ENCODE peak calls at places on chromosomes 4 and X, in five cellular contexts. H is heart left ventricle, R is prostate gland, W is transverse colon, N is H1. Z is an unnamed sample.

GRCh38 chr4:88097301-88097700 is 61.1 kb downstream of the ABCG2 start:
- DNase-seq in H (no peak), R (no peak), W (no peak), N (no peak), Z (no peak)

GRCh38 chr4:168451744-168452394 is 28.4 kb downstream of the DDX60L start:
- DNase-seq in H (no peak), R (no peak), W (no peak), N (no peak), Z (no peak)

GRCh38 chrX:19670854-19671620 is 155.7 kb upstream of the MAP3K15 start:
- DNase-seq in H (peak), R (no peak), W (peak), N (no peak), Z (peak)

GRCh38 chr4:82848706-82849105 is 42.2 kb downstream of the SEC31A start:
- DNase-seq in H (no peak), R (no peak), W (no peak), N (no peak), Z (no peak)

GRCh38 chr4:3302164-3302785 is 9.5 kb downstream of the RGS12 start:
- DNase-seq in H (no peak), R (no peak), W (no peak), N (no peak), Z (peak)

GRCh38 chr4:26420903-26421302 is 69.4 kb downstream of the CCKAR start:
- DNase-seq in H (no peak), R (peak), W (no peak), N (no peak), Z (no peak)

GRCh38 chr4:7585768-7586167 is 151.0 kb upstream of the PSAPL1 start:
- DNase-seq in H (no peak), R (peak), W (no peak), N (no peak), Z (no peak)

GRCh38 chr4:168755643-168756482 is 254.2 kb downstream of the CBR4 start:
- DNase-seq in H (no peak), R (no peak), W (no peak), N (no peak), Z (no peak)

GRCh38 chr4:99033956-99034355 is 38.4 kb downstream of the METAP1 start:
- DNase-seq in H (no peak), R (no peak), W (no peak), N (no peak), Z (no peak)

DNA sequence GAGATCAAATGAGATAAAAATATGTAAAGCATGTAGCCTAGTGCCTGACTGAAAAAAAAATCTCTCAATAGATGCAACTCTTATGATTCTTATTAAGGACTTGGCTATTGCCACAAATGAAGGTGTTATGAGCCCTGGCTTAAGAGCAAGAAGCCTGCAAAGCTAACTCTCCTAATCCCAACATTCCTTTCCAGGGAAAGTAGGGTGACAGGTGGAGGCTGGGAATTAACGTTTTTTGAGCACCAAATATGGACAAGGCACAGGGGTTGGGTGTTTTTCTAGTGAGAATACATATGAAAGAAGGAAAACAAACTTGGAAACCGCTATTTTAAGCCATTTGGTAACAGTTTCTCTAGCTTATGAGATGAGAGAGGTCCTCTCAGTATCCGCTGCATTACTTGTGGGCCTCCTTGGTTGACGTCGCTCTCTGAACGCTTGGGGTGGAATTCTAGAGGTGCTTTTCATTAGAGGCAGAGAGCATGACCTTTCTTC is 2.4 kb downstream of the RHOH start:
- DNase-seq in H (no peak), R (no peak), W (no peak), N (no peak), Z (no peak)
- TF ChIP-seq POLR2A in H (no peak), R (no peak), W (no peak), N (no peak), Z (no peak)

GRCh38 chr4:54657556-54658313 is at the start of gene KIT:
- DNase-seq in H (peak), R (no peak), W (peak), N (peak), Z (peak)
- TF ChIP-seq POLR2A in H (no peak), R (no peak), W (peak), N (peak), Z (no peak)

DNA sequence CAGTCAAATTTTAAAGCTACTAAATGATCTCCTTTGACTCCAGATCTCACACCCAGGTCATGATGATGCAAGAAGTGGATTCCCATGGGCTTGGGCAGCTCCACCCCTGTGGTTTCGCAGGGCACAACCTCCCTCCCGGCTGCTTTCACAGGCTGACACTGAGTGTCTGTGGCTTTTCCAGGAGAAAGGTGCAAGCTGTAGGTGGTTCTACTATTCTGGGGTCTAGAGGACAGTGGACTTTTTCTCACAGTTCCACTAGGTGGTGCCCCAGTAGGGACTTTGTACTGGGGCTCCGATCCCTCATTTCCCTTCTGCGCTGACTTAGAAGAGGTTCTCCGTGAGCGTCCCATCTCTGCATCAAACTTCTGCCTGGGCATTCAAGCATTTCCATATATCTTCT is 845.2 kb downstream of the PCDH18 start:
- DNase-seq in H (no peak), R (no peak), W (no peak), N (no peak), Z (no peak)
- TF ChIP-seq POLR2A in H (no peak), R (no peak), W (no peak), N (no peak), Z (no peak)

DNA sequence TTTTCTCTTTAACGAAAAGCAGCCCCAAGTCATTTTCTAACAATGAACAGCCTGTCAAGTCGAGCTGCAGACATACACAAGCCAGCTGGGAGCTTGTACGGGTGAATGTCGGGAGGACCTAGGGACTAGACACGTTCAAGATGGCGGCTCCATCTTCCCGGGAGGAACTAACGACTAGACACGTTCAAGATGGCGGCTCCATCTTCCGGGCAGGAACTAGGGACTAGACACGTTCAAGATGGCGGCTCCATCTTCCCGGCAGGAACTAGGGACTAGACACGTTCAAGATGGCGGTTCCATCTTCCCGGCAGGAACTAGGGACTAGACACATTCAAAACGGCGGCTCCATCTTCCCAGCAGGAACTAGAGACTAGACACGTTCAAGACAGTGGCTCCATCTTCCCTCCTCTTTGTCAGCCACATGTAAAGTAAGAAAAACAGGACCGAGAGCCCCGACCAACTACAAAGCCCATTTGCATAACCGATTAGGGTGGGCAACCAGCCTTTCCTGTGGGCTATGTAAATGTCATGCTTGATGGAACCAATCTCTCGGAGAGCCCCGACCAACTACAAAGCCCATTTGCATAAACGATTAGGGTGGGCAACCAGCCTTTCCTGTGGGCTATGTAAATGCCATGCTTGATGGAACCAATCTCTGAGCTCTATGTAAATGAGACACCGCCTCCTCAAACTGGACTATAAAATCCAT is 175.5 kb downstream of the DHRSX start:
- DNase-seq in H (peak), R (peak), W (peak), N (no peak), Z (peak)
- TF ChIP-seq POLR2A in H (no peak), R (no peak), W (no peak), N (no peak), Z (no peak)

GRCh38 chr4:68347845-68348244 is 2.0 kb downstream of the YTHDC1 start:
- DNase-seq in H (no peak), R (no peak), W (no peak), N (no peak), Z (no peak)

GRCh38 chr4:68344785-68345184 is 5.1 kb downstream of the YTHDC1 start:
- DNase-seq in H (no peak), R (no peak), W (no peak), N (no peak), Z (no peak)

GRCh38 chr4:68346461-68346860 is 3.4 kb downstream of the YTHDC1 start:
- DNase-seq in H (no peak), R (no peak), W (no peak), N (no peak), Z (no peak)

GRCh38 chr4:68348577-68348976 is 1.3 kb downstream of the YTHDC1 start:
- DNase-seq in H (no peak), R (no peak), W (no peak), N (no peak), Z (no peak)

DNA sequence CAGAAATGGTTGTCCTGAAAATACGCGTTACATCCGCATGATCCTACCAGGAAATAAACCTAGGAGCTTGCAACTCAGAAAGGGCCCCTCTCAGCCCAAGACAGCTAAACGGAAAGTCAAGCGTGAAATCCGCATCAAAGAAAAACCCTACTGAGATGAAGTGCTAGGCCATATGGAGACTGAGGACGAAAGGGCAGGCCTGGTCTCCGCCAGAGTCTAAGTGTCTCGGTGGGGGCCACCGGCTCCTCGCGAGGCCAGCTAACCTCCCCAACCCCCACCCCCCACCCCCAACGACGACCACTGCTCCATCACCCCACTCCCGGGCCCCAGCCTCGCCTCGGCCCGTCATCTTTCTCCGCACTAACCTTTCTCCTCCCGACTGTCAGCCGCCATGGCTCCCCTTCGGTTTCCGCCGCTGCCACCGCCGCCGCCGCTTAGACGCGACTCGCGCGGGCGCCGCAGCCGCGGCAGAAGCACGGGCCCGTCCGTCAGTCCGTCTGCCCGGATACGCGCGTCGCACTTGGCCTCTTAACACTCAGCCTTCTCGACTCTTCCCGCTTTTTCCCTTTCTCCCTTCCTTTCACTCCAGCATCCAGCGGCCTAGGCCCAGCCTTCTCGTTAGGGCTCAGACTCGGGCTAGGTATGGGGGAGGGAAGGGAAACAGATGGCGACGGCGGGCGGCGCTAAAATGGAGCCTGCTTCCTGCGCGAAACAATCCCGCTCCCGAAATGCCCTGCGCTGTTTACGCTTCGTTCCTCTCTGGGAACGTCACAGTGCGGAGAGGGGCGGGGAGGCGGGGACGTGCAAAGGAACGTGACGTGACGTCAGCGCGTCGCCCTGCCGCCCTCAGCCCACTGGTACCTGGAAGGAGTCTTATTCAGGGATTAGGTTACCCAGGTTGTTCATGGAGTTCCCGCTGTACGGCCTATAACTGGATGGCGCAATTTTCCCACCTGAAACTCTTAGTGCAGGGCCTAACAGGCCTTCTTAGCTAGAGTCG is at the start of gene YTHDC1:
- DNase-seq in H (peak), R (peak), W (peak), N (peak), Z (peak)
- TF ChIP-seq POLR2A in H (peak), R (peak), W (peak), N (peak), Z (peak)

DNA sequence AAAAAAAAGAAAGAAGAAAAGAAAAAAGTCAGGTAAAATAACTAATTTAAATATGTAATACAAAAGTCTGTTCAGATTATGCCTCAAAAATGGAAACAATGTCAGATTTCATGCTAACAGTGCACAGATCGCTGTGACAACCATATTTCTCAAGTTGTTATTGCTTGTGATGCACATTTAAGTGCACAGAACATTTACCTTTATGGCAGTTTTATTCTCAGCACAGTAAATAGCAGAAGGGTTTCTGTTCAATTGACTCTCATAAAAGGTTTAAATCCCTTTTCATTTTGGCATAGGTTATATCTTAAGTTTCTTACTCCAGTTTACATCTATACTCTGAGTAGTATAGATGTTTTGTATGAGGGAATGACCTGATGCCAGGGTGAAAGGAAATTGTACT is 247.8 kb downstream of the FSTL5 start:
- DNase-seq in H (no peak), R (no peak), W (no peak), N (no peak), Z (no peak)
- TF ChIP-seq POLR2A in H (no peak), R (no peak), W (no peak), N (no peak), Z (no peak)

DNA sequence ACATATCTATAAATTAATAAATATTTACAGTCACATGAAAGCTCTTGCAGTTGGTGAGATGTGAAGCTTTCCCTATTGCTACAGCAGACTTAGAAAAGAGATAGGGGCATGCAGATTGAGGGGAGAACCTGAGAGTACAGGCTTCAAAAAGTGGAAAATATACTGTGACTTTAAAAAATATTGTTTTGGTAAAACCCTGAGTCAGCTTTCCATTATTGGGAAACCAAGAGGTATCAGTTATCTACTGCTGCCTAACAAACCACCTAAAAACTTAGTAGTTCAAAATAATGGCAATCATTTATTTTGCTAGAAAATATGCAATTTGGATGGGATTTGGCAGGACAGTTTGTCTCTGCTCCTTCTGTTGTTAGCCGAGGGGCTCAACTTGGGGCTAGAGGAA is 38.3 kb downstream of the LANCL3 start:
- DNase-seq in H (no peak), R (no peak), W (no peak), N (no peak), Z (no peak)
- TF ChIP-seq POLR2A in H (no peak), R (no peak), W (no peak), N (no peak), Z (no peak)

GRCh38 chr4:152858934-152859333 is 77.2 kb upstream of the FHDC1 start:
- DNase-seq in H (no peak), R (no peak), W (no peak), N (no peak), Z (no peak)

GRCh38 chr4:152864361-152864760 is 71.8 kb upstream of the FHDC1 start:
- DNase-seq in H (no peak), R (no peak), W (no peak), N (no peak), Z (no peak)

GRCh38 chr4:152856960-152857359 is 77.2 kb downstream of the ARFIP1 start:
- DNase-seq in H (no peak), R (no peak), W (no peak), N (no peak), Z (no peak)

GRCh38 chr4:152862608-152863007 is 73.5 kb upstream of the FHDC1 start:
- DNase-seq in H (no peak), R (no peak), W (no peak), N (no peak), Z (no peak)

GRCh38 chr4:152860057-152860456 is 76.1 kb upstream of the FHDC1 start:
- DNase-seq in H (no peak), R (no peak), W (no peak), N (no peak), Z (no peak)
- TF ChIP-seq POLR2A in H (no peak), R (no peak), W (no peak), N (no peak), Z (no peak)

DNA sequence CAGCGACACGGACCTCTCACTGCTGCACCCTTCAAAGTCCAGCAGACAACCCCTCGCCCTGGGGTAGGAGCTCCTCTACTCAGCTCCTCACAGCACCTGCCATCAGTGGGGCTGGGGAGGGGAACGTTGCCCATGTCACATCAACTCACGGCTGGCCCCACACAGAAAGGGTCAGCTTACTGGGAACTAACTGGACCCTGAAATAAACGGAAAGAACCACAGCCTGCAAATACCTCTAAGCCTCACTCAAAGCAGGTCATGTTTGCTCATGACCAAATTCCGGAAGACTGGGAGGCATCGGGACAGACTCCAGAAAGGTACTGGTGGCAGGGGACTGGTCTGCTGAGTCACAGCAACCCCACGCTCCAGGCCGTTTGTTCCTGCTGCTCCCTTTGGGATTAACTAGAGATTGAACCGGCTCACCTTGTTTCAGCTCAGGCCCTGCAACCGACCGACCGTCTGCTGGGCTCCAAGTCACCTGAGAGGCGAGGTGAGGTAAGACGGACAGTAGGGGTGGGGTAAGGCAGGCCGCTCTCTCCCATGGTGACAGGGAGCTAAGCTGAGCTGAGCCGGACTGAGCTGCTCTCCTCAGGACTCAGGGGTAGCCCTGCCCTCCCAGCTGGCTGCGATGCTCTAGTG is 5.6 kb downstream of the G6PD start:
- DNase-seq in H (no peak), R (peak), W (no peak), N (no peak), Z (no peak)
- TF ChIP-seq POLR2A in H (no peak), R (peak), W (no peak), N (no peak), Z (no peak)

Z was measured in Peyer's patch.